ENCODE peak calls at places on chromosomes 4 and X, in seven cellular contexts. A is adrenal gland, E is osteoblast, D is H7, X is prostate gland, Z is adipocyte, J is fibroblast of lung. O is an unnamed sample.

GRCh38 chrX:53494427-53494826 is 60.3 kb upstream of the HSD17B10 start:
- DNase-seq in A (peak; percentile 26), X (no peak), Z (peak; percentile 57), E (no peak), D (no peak), J (no peak), O (peak; percentile 30)

GRCh38 chr4:156512622-156513021 is 459.0 kb downstream of the PDGFC start:
- DNase-seq in E (no peak), J (peak; percentile 42), X (peak; percentile 29), A (no peak), Z (peak; percentile 19), D (no peak), O (no peak)

GRCh38 chrX:7024850-7025249 is 122.7 kb upstream of the STS start:
- DNase-seq in E (no peak), A (no peak), Z (no peak), J (no peak), X (peak; percentile 6), D (no peak), O (no peak)

GRCh38 chr4:167854881-167855280 is 237.5 kb upstream of the ANXA10 start:
- DNase-seq in A (no peak), D (no peak), E (peak; percentile 30), X (no peak), Z (no peak), J (no peak), O (no peak)

GRCh38 chr4:122279670-122280069 is 99.1 kb upstream of the ADAD1 start:
- DNase-seq in D (no peak), Z (no peak), E (no peak), X (no peak), A (no peak), J (no peak), O (no peak)

GRCh38 chr4:76968937-76969336 is 19.4 kb downstream of the SEPTIN11 start:
- DNase-seq in D (no peak), X (no peak), A (no peak), Z (no peak), E (no peak), J (no peak), O (no peak)

GRCh38 chrX:100098660-100099375 is 311.3 kb downstream of the PCDH19 start:
- DNase-seq in J (peak; percentile 23), E (peak; percentile 15), Z (no peak), D (no peak), X (no peak), A (no peak), O (no peak)

GRCh38 chr4:65623509-65623908 is 46.8 kb downstream of the EPHA5 start:
- DNase-seq in A (no peak), X (no peak), D (no peak), Z (peak; percentile 78), J (peak; percentile 90), E (peak; percentile 42), O (no peak)

GRCh38 chr4:27011401-27011800 is 150.8 kb downstream of the STIM2 start:
- DNase-seq in J (no peak), D (no peak), A (no peak), Z (no peak), X (no peak), E (no peak), O (no peak)

GRCh38 chr4:82818974-82819662 is 20.5 kb upstream of the SCD5 start:
- DNase-seq in X (no peak), J (no peak), E (no peak), D (no peak), Z (no peak), A (no peak), O (no peak)

GRCh38 chr4:6540879-6541278 is 34.1 kb upstream of the MAN2B2 start:
- DNase-seq in Z (no peak), E (no peak), J (no peak), D (no peak), X (no peak), A (no peak), O (no peak)

GRCh38 chrX:15188039-15188438 is 81.8 kb downstream of the ASB9 start:
- DNase-seq in Z (no peak), A (no peak), J (no peak), X (no peak), E (no peak), D (peak; percentile 12), O (no peak)
- H3K36me3 ChIP-seq in Z (no peaks in the 10 kb centered on the region), A (no peaks in the 10 kb centered on the region), J (no peaks in the 10 kb centered on the region), X (no peaks in the 10 kb centered on the region), E (no peaks in the 10 kb centered on the region), D (no peaks in the 10 kb centered on the region), O (no peaks in the 10 kb centered on the region)

GRCh38 chr4:87286970-87287369 is 35.7 kb downstream of the HSD17B13 start:
- DNase-seq in Z (no peak), J (no peak), A (no peak), E (no peak), X (no peak), D (no peak), O (no peak)
- H3K36me3 ChIP-seq in Z (no peaks in the 10 kb centered on the region), J (no peaks in the 10 kb centered on the region), A (no peaks in the 10 kb centered on the region), E (no peaks in the 10 kb centered on the region), X (no peaks in the 10 kb centered on the region), D (no peaks in the 10 kb centered on the region), O (no peaks in the 10 kb centered on the region)

GRCh38 chr4:153628796-153629315 is 55.2 kb upstream of the TLR2 start:
- DNase-seq in E (no peak), A (no peak), X (no peak), J (no peak), Z (no peak), D (no peak), O (no peak)
- H3K36me3 ChIP-seq in E (peaks cover 30% of the 10 kb centered on the region), A (no peaks in the 10 kb centered on the region), X (peaks cover 5% of the 10 kb centered on the region), J (no peaks in the 10 kb centered on the region), Z (peaks cover 39% of the 10 kb centered on the region), D (peaks cover 20% of the 10 kb centered on the region), O (peaks cover 55% of the 10 kb centered on the region)

DNA sequence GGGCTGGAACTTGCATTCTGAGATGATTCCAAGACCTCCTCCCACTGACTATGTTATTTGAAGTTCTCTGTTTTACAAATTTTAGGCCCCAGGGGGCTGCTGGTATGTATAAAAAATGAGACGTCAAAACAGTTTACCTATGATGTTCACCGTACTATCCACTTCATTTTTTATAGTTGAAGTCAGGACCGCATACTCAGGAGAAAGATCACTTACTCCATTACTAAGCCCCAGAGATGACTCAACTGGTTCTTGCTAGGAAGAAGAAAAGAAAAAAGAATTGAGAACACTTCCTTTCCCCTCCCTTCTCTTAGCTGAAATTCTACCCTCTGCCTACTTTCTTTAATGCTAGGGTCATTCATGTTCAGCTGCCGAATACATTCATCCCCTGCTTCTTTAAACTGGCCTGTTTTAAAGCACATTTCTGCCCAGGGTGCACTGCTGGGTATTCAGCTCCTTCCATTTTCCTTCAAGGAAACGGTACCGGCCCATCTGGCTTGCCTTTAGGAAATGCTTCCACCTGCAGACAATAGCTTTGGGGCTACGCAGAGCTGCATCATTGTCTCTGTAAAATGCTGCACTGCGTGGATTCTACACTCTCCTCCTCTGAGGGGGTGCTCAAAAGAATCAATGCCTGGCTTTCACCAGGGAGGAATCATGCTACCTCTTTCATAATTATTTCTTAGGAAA is 66.2 kb downstream of the IRF2 start:
- DNase-seq in D (no peak), Z (peak; percentile 93), E (peak; percentile 91), X (no peak), A (no peak), J (peak; percentile 94), O (no peak)
- H3K36me3 ChIP-seq in D (no peaks in the 10 kb centered on the region), Z (peaks cover 42% of the 10 kb centered on the region), E (peaks cover 20% of the 10 kb centered on the region), X (no peaks in the 10 kb centered on the region), A (no peaks in the 10 kb centered on the region), J (peaks cover 15% of the 10 kb centered on the region), O (peaks cover 4% of the 10 kb centered on the region)

GRCh38 chr4:38923746-38924145 is 56.1 kb downstream of the FAM114A1 start:
- DNase-seq in D (no peak), Z (no peak), X (no peak), A (no peak), J (no peak), E (no peak), O (no peak)

GRCh38 chr4:38920186-38920585 is 52.6 kb downstream of the FAM114A1 start:
- DNase-seq in J (peak; percentile 33), X (no peak), Z (no peak), D (no peak), E (peak; percentile 57), A (no peak), O (no peak)

GRCh38 chr4:38924266-38924827 is 56.7 kb downstream of the FAM114A1 start:
- DNase-seq in D (no peak), A (no peak), Z (no peak), X (no peak), J (no peak), E (no peak), O (no peak)

GRCh38 chr4:38917481-38918025 is 49.9 kb downstream of the FAM114A1 start:
- DNase-seq in A (no peak), E (peak; percentile 75), J (peak; percentile 13), X (no peak), D (no peak), Z (no peak), O (no peak)

GRCh38 chr4:38921151-38921550 is 53.5 kb downstream of the FAM114A1 start:
- DNase-seq in Z (peak; percentile 4), E (no peak), X (no peak), J (no peak), A (no peak), D (no peak), O (no peak)
- H3K36me3 ChIP-seq in Z (peaks cover 94% of the 10 kb centered on the region), E (peaks cover 80% of the 10 kb centered on the region), X (no peaks in the 10 kb centered on the region), J (peaks cover 11% of the 10 kb centered on the region), A (no peaks in the 10 kb centered on the region), D (no peaks in the 10 kb centered on the region), O (peaks cover 29% of the 10 kb centered on the region)

DNA sequence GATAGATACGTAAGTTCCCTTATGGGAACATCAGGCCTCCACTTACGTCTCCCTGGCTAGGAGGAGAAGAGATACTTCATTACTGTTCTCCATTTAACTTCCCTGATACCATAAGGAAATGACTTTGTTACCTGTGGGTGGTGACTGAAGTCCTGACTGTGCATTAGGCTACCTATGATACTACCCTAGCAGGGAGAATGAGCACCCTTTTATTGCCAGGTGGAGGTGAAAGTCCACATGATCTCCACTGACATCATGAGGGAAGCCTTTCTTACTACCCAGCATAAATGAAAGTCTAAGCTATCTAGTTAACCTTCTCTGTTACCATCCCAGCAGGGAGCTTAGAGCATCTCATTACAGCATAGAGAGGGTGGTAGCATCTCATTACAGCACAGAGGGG is 24.4 kb upstream of the LAMTOR3 start:
- DNase-seq in J (no peak), X (no peak), A (no peak), D (no peak), E (no peak), Z (no peak), O (no peak)
- H3K36me3 ChIP-seq in J (no peaks in the 10 kb centered on the region), X (no peaks in the 10 kb centered on the region), A (no peaks in the 10 kb centered on the region), D (no peaks in the 10 kb centered on the region), E (peaks cover 10% of the 10 kb centered on the region), Z (peaks cover 65% of the 10 kb centered on the region), O (peaks cover 8% of the 10 kb centered on the region)

DNA sequence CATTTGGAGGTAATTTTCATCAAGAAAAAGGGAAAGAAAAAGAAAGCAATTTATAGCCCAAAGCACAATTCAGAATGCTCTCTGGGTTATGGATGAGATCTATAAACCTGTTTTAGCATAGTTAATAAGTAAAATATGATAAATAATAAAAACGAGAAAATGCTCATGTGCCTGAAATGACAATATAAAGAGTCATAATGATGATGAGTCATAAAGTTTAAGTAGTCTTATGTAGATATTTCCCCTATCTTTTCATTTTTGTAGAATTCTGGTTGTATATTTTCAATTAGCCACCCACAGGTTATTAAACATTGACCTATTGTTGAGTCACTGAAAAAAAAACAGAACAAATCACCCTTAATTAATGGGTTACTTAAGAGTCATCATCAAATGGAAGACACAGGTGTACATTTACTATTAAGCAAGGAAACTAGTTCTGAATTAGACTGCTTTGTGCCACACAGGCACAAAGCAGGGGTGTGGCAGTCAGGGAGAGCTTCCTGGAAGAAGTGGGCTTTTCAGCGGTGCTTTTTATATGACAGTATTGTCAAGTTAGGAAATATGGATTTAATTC is 29.3 kb downstream of the BEND4 start:
- DNase-seq in A (no peak), X (no peak), E (no peak), J (no peak), D (no peak), Z (no peak), O (no peak)
- H3K36me3 ChIP-seq in A (no peaks in the 10 kb centered on the region), X (no peaks in the 10 kb centered on the region), E (no peaks in the 10 kb centered on the region), J (no peaks in the 10 kb centered on the region), D (peaks cover 2% of the 10 kb centered on the region), Z (no peaks in the 10 kb centered on the region), O (peaks cover 20% of the 10 kb centered on the region)